ENCODE peak calls at places on chromosome 6, in eight cellular contexts. One of them, this sample, is unnamed.

GRCh38 chr6:2061880-2062279 is 183.5 kb downstream of the GMDS start:
- DNase-seq in HepG2: no peak
- DNase-seq in endothelial cell of umbilical vein: peak
- DNase-seq in H1: no peak
- DNase-seq in A549: no peak
- DNase-seq in K562: no peak
- DNase-seq in GM12878: no peak
- DNase-seq in HCT116: no peak
- DNase-seq in this sample: no peak

GRCh38 chr6:147752686-147753418 is 244.4 kb downstream of the SAMD5 start:
- DNase-seq in HCT116: no peak
- DNase-seq in HepG2: peak
- DNase-seq in GM12878: no peak
- DNase-seq in K562: no peak
- DNase-seq in endothelial cell of umbilical vein: no peak
- DNase-seq in A549: no peak
- DNase-seq in H1: no peak
- DNase-seq in this sample: no peak

GRCh38 chr6:81031429-81031828 is 721.1 kb downstream of the TENT5A start:
- DNase-seq in HepG2: no peak
- DNase-seq in A549: no peak
- DNase-seq in K562: no peak
- DNase-seq in H1: no peak
- DNase-seq in HCT116: no peak
- DNase-seq in GM12878: no peak
- DNase-seq in endothelial cell of umbilical vein: no peak
- DNase-seq in this sample: no peak

GRCh38 chr6:89984926-89985743 is 90.9 kb downstream of the GJA10 start:
- DNase-seq in HCT116: no peak
- DNase-seq in GM12878: no peak
- DNase-seq in endothelial cell of umbilical vein: no peak
- DNase-seq in H1: no peak
- DNase-seq in A549: no peak
- DNase-seq in HepG2: no peak
- DNase-seq in K562: peak
- DNase-seq in this sample: peak

GRCh38 chr6:142551145-142551811 is 249.5 kb downstream of the ADGRG6 start:
- DNase-seq in H1: no peak
- DNase-seq in endothelial cell of umbilical vein: no peak
- DNase-seq in GM12878: no peak
- DNase-seq in HCT116: peak
- DNase-seq in A549: peak
- DNase-seq in K562: no peak
- DNase-seq in HepG2: no peak
- DNase-seq in this sample: peak

GRCh38 chr6:148109732-148110131 is 232.9 kb upstream of the SASH1 start:
- DNase-seq in HepG2: no peak
- DNase-seq in GM12878: no peak
- DNase-seq in A549: no peak
- DNase-seq in K562: peak
- DNase-seq in endothelial cell of umbilical vein: no peak
- DNase-seq in H1: no peak
- DNase-seq in HCT116: no peak
- DNase-seq in this sample: no peak

GRCh38 chr6:22078288-22078687 is 218.5 kb downstream of the PRL start:
- DNase-seq in H1: no peak
- DNase-seq in K562: no peak
- DNase-seq in HepG2: no peak
- DNase-seq in GM12878: no peak
- DNase-seq in HCT116: no peak
- DNase-seq in endothelial cell of umbilical vein: no peak
- DNase-seq in A549: no peak
- DNase-seq in this sample: no peak

GRCh38 chr6:167324111-167324510 is 775 bp upstream of the TTLL2 start:
- DNase-seq in A549: no peak
- DNase-seq in endothelial cell of umbilical vein: no peak
- DNase-seq in K562: no peak
- DNase-seq in GM12878: no peak
- DNase-seq in HCT116: no peak
- DNase-seq in H1: no peak
- DNase-seq in HepG2: no peak
- DNase-seq in this sample: no peak

GRCh38 chr6:25173951-25174474 is 105.2 kb upstream of the CARMIL1 start:
- DNase-seq in H1: no peak
- DNase-seq in HCT116: peak
- DNase-seq in K562: no peak
- DNase-seq in endothelial cell of umbilical vein: peak
- DNase-seq in HepG2: peak
- DNase-seq in A549: peak
- DNase-seq in GM12878: no peak
- DNase-seq in this sample: peak

GRCh38 chr6:72035483-72035882 is 149.1 kb downstream of the RIMS1 start:
- DNase-seq in H1: no peak
- DNase-seq in endothelial cell of umbilical vein: no peak
- DNase-seq in HepG2: no peak
- DNase-seq in GM12878: no peak
- DNase-seq in HCT116: no peak
- DNase-seq in A549: no peak
- DNase-seq in K562: no peak
- DNase-seq in this sample: no peak

GRCh38 chr6:127516676-127517273 is 2.4 kb downstream of the MTCL3 start:
- DNase-seq in GM12878: no peak
- DNase-seq in endothelial cell of umbilical vein: peak
- DNase-seq in A549: peak
- DNase-seq in H1: peak
- DNase-seq in HepG2: peak
- DNase-seq in HCT116: peak
- DNase-seq in K562: peak
- DNase-seq in this sample: peak

GRCh38 chr6:127513425-127513824 is 5.7 kb downstream of the MTCL3 start:
- DNase-seq in HCT116: no peak
- DNase-seq in K562: no peak
- DNase-seq in endothelial cell of umbilical vein: no peak
- DNase-seq in GM12878: no peak
- DNase-seq in H1: no peak
- DNase-seq in A549: no peak
- DNase-seq in HepG2: no peak
- DNase-seq in this sample: no peak

GRCh38 chr6:127515234-127515793 is 3.8 kb downstream of the MTCL3 start:
- DNase-seq in A549: no peak
- DNase-seq in endothelial cell of umbilical vein: no peak
- DNase-seq in K562: no peak
- DNase-seq in HCT116: no peak
- DNase-seq in H1: peak
- DNase-seq in HepG2: no peak
- DNase-seq in GM12878: no peak
- DNase-seq in this sample: no peak

GRCh38 chr6:127515794-127516675 is 3.1 kb downstream of the MTCL3 start:
- DNase-seq in HCT116: peak
- DNase-seq in HepG2: no peak
- DNase-seq in H1: peak
- DNase-seq in endothelial cell of umbilical vein: peak
- DNase-seq in GM12878: no peak
- DNase-seq in K562: peak
- DNase-seq in A549: peak
- DNase-seq in this sample: peak

DNA sequence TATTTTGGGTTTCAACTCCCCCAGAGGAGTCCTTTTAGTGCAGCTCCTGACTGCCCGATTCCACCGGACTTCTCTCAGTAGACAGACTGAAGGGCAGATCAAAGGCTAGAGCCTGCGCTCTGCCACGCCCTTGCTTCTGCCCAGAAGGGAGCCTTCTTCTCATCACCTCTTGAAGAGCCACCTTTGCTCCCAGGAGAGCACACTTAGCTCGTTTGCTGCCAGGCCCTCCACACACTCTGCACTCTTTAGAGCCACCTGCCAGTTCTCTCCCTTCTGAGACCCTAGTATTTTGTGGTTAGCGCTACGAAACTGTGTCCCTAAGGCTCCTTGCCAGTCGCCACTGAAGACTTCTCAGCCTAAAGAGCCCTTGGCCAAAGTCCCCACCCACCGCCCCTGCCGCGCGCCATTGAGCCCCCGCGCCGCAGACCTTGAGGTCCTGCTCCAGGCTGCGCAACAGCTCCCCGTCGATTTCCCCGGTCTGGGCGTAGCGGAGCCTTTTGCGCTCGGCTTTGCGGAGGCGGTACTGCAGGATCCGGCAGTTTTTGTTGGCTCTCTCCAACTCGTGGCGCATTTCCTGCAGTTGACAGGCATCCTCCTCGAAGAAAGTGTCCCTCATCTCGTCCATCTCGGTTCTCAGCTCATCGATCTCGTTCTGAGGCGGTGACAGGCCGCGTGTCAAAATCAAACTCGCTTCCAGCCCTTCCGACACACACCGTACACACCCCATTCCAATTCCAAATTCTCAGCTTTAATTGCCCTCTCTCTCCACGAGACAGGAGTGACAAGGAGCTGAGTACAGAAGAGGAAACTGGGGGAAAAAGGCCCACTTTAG is 4.5 kb downstream of the MTCL3 start:
- DNase-seq in HCT116: no peak
- DNase-seq in A549: no peak
- DNase-seq in H1: peak
- DNase-seq in GM12878: no peak
- DNase-seq in HepG2: no peak
- DNase-seq in K562: no peak
- DNase-seq in endothelial cell of umbilical vein: no peak
- DNase-seq in this sample: peak
- TF ChIP-seq POLR2A in HCT116: no peak
- TF ChIP-seq POLR2A in A549: no peak
- TF ChIP-seq POLR2A in H1: no peak
- TF ChIP-seq POLR2A in GM12878: no peak
- TF ChIP-seq POLR2A in HepG2: no peak
- TF ChIP-seq POLR2A in K562: no peak
- TF ChIP-seq POLR2A in endothelial cell of umbilical vein: no peak
- TF ChIP-seq POLR2A in this sample: no peak

DNA sequence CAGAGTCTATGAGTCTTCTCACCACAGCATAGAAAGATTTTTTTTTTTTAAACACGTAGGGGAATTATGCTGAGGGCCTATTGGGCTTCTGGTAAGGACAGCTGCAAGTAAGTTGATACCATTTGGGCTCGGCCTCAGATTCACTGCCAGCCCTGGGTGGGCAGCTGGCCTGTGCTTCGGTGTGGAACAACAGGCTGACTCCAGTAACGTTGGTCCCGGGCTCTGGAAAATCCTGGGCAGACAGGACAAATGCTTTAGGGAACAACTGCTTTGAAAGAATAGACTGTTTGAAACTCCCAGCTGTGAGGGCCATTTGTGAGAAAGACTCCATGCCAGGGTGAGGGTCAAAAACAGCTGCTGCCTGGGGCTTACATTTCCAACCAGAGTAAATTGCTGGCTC is 366.5 kb downstream of the QKI start:
- DNase-seq in GM12878: no peak
- DNase-seq in H1: no peak
- DNase-seq in HepG2: no peak
- DNase-seq in HCT116: no peak
- DNase-seq in endothelial cell of umbilical vein: no peak
- DNase-seq in K562: no peak
- DNase-seq in A549: no peak
- DNase-seq in this sample: no peak
- TF ChIP-seq MAX in GM12878: no peak
- TF ChIP-seq MAX in H1: no peak
- TF ChIP-seq MAX in HepG2: no peak
- TF ChIP-seq MAX in HCT116: no peak
- TF ChIP-seq MAX in endothelial cell of umbilical vein: no peak
- TF ChIP-seq MAX in K562: no peak
- TF ChIP-seq MAX in A549: no peak
- TF ChIP-seq MAX in this sample: no peak

GRCh38 chr6:63353282-63353630 is 33.5 kb upstream of the LGSN start:
- DNase-seq in endothelial cell of umbilical vein: no peak
- DNase-seq in H1: no peak
- DNase-seq in HepG2: no peak
- DNase-seq in K562: no peak
- DNase-seq in A549: no peak
- DNase-seq in HCT116: no peak
- DNase-seq in GM12878: no peak
- DNase-seq in this sample: no peak
- H3K4me3 ChIP-seq in endothelial cell of umbilical vein: no peak
- H3K4me3 ChIP-seq in H1: no peak
- H3K4me3 ChIP-seq in HepG2: no peak
- H3K4me3 ChIP-seq in K562: no peak
- H3K4me3 ChIP-seq in A549: no peak
- H3K4me3 ChIP-seq in HCT116: no peak
- H3K4me3 ChIP-seq in GM12878: peak
- H3K4me3 ChIP-seq in this sample: peak

GRCh38 chr6:33273129-33273923 is 1.5 kb downstream of the RPS18 start:
- DNase-seq in A549: no peak
- DNase-seq in H1: no peak
- DNase-seq in HepG2: no peak
- DNase-seq in GM12878: no peak
- DNase-seq in endothelial cell of umbilical vein: peak
- DNase-seq in K562: no peak
- DNase-seq in HCT116: no peak
- DNase-seq in this sample: no peak

GRCh38 chr6:33272358-33273128 is 668 bp downstream of the RPS18 start:
- DNase-seq in HCT116: no peak
- DNase-seq in A549: no peak
- DNase-seq in HepG2: no peak
- DNase-seq in endothelial cell of umbilical vein: no peak
- DNase-seq in H1: no peak
- DNase-seq in K562: no peak
- DNase-seq in GM12878: no peak
- DNase-seq in this sample: no peak

GRCh38 chr6:33271098-33271607 is 523 bp downstream of the VPS52 start:
- DNase-seq in endothelial cell of umbilical vein: no peak
- DNase-seq in A549: no peak
- DNase-seq in HepG2: no peak
- DNase-seq in K562: peak
- DNase-seq in GM12878: no peak
- DNase-seq in H1: no peak
- DNase-seq in HCT116: no peak
- DNase-seq in this sample: no peak

GRCh38 chr6:33273924-33274902 is 2.3 kb downstream of the RPS18 start:
- DNase-seq in HCT116: no peak
- DNase-seq in H1: no peak
- DNase-seq in A549: no peak
- DNase-seq in endothelial cell of umbilical vein: no peak
- DNase-seq in HepG2: no peak
- DNase-seq in GM12878: no peak
- DNase-seq in K562: peak
- DNase-seq in this sample: no peak

DNA sequence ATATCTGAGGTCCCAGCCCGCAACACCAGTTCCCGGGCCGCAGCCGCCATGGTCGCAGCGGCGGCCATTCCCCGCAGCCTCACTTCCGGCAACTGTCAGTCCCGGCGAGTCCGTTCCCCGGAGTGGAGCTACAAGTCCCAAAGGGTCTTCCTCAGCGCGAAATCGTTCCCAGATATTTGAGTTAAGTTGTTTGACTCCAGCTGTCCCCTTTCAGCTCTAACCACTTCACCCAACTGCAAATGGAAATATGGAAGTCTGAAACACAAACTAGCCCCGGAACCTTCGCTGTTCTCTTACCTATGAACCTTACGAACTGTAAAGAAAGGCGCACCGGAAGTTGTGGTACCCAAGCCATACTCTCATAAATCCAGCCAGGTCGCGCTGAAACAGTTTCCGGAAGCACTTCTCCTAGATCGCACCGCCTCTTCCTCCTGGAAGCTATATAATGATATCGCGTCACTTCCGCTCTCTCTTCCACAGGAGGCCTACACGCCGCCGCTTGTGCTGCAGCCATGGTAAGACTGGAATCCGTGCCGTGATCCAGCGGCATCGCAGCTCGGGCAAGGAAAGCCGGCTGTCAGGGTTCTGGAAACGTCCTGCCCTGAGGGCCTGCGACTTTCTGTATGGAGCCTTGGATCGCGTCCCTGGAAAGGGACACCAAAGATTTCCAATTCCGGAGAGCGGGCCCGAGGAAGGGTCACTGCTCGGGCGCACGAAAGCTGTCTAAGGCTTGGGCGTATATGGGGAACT is at the start of the genes RPS18 and VPS52:
- DNase-seq in HCT116: peak
- DNase-seq in A549: peak
- DNase-seq in endothelial cell of umbilical vein: peak
- DNase-seq in HepG2: peak
- DNase-seq in GM12878: peak
- DNase-seq in K562: peak
- DNase-seq in H1: peak
- DNase-seq in this sample: peak
- TF ChIP-seq POLR2A in HCT116: peak
- TF ChIP-seq POLR2A in A549: peak
- TF ChIP-seq POLR2A in endothelial cell of umbilical vein: peak
- TF ChIP-seq POLR2A in HepG2: peak
- TF ChIP-seq POLR2A in GM12878: peak
- TF ChIP-seq POLR2A in K562: peak
- TF ChIP-seq POLR2A in H1: peak
- TF ChIP-seq POLR2A in this sample: peak

This sample was measured in NB4.